ENCODE peak calls at places on chromosomes 7 and 10, in seven cellular contexts. I, E, B, S, C, M and Q are unnamed samples. For H3K4me1, the result is how much of the 10 kb centered on the place peaks cover.

GRCh38 chr7:151240942-151241754 is 7.3 kb downstream of the SMARCD3 start:
- DNase-seq in E (no peak), I (no peak), S (no peak), C (no peak), M (no peak), B (no peak), Q (no peak)

GRCh38 chr7:135957627-135958026 is 19.5 kb downstream of the MTPN start:
- DNase-seq in C (no peak), S (no peak), B (no peak), M (no peak), E (no peak), I (no peak), Q (peak)

GRCh38 chr10:30705086-30705624 is 75.6 kb upstream of the LYZL2 start:
- DNase-seq in S (no peak), B (no peak), E (no peak), I (no peak), M (no peak), C (no peak), Q (no peak)

GRCh38 chr7:93055543-93056107 is 62.2 kb downstream of the SAMD9 start:
- DNase-seq in C (no peak), B (no peak), I (no peak), E (peak), S (peak), M (peak), Q (peak)

GRCh38 chr7:27128776-27129728 is 1.5 kb downstream of the HOXA4 start:
- DNase-seq in S (no peak), B (no peak), C (no peak), I (peak), E (no peak), M (no peak), Q (no peak)

GRCh38 chr7:157576415-157576814 is 239.6 kb downstream of the DNAJB6 start:
- DNase-seq in M (no peak), S (no peak), E (no peak), I (no peak), B (no peak), C (no peak), Q (no peak)

GRCh38 chr7:66627151-66627681 is 1.5 kb upstream of the KCTD7 start:
- DNase-seq in C (no peak), M (peak), I (no peak), E (peak), B (no peak), S (peak), Q (no peak)

GRCh38 chr10:124349231-124349992 is 69.3 kb downstream of the OAT start:
- DNase-seq in M (no peak), E (no peak), B (no peak), I (no peak), C (peak), S (no peak), Q (no peak)

GRCh38 chr7:66146701-66147100 is 32.1 kb downstream of the CRCP start:
- DNase-seq in B (no peak), S (peak), M (no peak), C (no peak), E (peak), I (no peak), Q (no peak)

GRCh38 chr7:21690717-21691116 is 147.9 kb downstream of the DNAH11 start:
- DNase-seq in C (no peak), S (no peak), E (no peak), I (no peak), B (no peak), M (peak), Q (peak)

GRCh38 chr7:20598479-20599419 is 16.7 kb upstream of the ABCB5 start:
- DNase-seq in C (no peak), E (peak), S (peak), I (no peak), M (peak), B (peak), Q (peak)

GRCh38 chr10:76916536-76916935 is 721.1 kb downstream of the KCNMA1 start:
- DNase-seq in B (no peak), M (no peak), S (no peak), I (no peak), C (no peak), E (no peak), Q (no peak)

GRCh38 chr7:65967361-65968155 is 14.5 kb downstream of the GUSB start:
- DNase-seq in I (no peak), S (no peak), C (no peak), B (no peak), M (no peak), E (no peak), Q (no peak)

DNA sequence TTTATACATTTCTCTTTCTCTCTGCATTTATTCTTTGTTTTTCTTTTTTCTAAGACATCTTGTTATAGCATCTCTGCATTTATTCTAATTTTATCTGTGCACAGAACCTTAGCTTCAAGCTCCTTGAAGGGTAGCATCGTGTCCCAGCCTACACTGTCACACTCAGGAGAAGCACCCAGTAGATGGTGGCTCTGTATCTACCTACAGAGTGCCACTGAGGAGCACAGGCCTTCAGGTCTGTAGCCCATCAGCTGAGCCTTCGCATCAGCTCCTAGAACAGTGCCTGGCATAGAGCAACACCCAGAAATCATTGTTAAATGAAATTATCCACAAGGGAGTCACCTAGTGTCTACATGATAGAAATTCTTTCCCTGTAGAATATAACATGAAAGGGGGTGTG is 203.0 kb upstream of the KLF14 start:
- DNase-seq in E (no peak), S (no peak), C (no peak), B (no peak), I (no peak), M (no peak), Q (no peak)
- H3K4me1 ChIP-seq in E (under half), S (under half), C (under half), B (under half), I (under half), M (under half), Q (under half)

GRCh38 chr7:46809886-46810285 is 772.0 kb downstream of the TNS3 start:
- DNase-seq in S (no peak), E (no peak), M (peak), I (no peak), B (no peak), C (no peak), Q (no peak)
- H3K27ac ChIP-seq in S (no peak), E (no peak), M (no peak), I (no peak), B (no peak), C (no peak), Q (no peak)

GRCh38 chr7:90816511-90817142 is 220.5 kb downstream of the CDK14 start:
- DNase-seq in I (no peak), B (no peak), C (no peak), E (peak), S (peak), M (peak), Q (peak)
- H2BK5ac ChIP-seq in I (no peak), B (no peak), C (no peak), E (no peak), S (no peak), M (no peak), Q (no peak)

DNA sequence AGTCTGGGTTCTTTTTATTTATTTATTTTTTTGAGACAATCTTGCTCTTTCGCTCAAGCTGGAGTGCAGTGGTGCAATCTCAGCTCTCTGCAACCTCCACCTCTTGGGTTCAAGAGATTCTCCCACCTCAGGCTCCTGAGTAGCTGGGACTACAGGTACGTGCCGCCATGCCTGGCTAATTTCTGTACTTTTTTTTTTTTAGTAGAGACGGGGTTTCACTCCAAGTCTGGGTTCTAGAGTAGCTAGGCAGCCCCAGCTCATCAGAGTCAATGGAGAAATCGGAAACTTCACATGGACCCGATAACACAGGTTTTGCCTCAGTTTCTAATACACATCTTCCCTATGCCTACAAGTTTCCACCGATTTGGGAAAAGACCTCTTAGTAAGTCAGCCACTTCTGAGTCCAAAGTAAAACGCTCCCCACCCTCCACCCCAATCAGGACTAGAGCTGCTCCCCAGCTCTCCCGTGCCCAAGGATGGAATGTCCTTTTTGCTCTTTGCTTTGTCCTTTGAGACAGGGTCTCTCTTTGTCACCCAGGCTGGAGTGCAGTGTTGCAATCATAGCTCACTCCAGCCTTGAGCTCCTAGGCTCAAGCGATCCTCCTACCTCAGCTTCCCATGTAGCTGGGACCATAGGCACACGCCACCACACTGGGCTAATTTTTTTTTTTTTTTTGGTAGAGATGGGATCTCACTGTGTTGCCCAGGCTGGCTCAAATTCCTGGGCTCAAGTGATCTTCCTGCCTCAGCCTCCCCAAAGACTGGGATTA is 3.8 kb upstream of the SERPINE1 start:
- DNase-seq in E (no peak), C (no peak), B (no peak), M (peak), S (no peak), I (no peak), Q (no peak)
- H3K4me1 ChIP-seq in E (under half), C (under half), B (under half), M (under half), S (under half), I (under half), Q (under half)

DNA sequence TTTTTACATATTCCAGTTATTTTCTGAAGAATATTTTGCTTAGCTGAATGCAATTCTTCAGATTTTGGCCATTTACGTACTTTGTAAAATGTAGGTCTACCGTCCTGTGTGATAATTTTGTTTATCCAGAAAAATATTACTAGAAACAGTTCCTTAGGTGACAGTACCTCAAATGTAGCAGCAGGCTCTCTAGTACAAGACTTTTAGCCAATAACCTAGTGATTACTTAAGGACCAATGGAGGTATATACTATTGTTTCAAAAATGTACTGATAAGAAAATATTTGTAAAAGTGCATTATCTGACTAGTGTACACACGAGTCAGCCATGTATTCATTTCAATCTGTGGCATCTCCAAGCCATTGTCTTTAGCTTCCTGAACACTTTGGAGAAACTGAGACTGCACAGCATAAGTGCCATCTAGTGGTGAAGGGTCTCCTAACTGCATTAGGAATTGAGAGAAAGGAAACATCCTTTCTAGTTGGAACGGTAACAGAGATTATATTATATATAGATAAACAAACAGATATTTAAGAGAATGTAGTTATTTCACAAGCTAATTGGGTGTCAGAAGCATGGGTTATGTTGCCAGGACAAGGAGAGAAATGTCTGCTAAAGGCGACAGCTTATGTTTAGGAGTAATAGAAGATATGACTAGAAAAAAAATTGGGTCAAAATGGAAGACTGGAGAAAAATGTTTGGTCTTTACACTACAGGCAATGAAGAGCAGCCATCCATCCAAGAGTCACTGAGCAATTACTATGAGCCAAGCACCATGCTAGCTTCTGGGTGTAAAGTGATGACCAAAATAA is 23.7 kb downstream of the RTKN2 start:
- DNase-seq in S (peak), I (no peak), B (peak), M (peak), C (no peak), E (peak), Q (peak)
- H3K27ac ChIP-seq in S (peak), I (no peak), B (no peak), M (no peak), C (no peak), E (peak), Q (no peak)

DNA sequence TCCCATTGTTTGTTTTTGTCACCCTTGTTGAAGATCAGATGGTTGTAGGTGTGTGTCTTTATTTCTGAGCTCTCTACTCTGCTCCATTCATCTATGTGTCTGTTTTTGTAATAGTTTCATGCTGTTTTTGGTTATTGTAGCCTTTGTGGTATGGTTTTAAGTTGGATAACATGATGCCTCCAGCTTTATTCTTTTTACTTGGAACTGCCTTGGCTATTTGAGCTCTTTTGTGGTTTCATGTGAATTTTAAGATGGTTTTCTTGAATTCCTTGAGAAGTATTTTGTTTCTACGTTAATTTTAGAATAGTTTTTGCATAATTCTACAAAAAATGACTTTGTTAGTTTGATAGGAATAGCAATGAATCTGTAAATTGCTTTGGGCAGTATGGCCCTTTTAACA is 170.0 kb upstream of the IGFBP3 start:
- DNase-seq in S (no peak), B (no peak), M (no peak), I (no peak), C (no peak), E (no peak), Q (no peak)
- H2BK5ac ChIP-seq in S (no peak), B (no peak), M (no peak), I (no peak), C (no peak), E (no peak), Q (no peak)

DNA sequence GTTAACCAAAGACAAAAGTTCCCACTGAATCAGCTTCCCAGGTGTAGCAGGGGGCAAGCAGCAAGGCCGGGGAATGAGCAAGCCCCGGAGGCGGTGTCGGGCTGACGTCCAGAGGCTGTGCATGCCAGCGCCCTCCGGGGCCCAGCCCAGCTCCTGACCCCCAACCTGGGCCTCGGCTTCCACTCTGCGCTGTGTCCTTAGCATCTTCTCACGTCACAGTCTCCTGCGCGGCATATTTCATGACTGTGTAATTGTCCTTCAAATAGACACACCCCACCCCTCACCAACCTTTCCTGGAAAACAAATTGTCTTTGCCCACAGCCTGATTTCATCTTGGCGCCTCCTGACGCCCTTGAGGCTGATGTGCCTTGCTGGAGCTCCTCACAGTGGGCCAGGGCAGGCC is 133.5 kb downstream of the RGS10 start:
- DNase-seq in M (peak), S (peak), C (no peak), B (no peak), I (no peak), E (peak), Q (no peak)
- H3K4me1 ChIP-seq in M (under half), S (under half), C (under half), B (under half), I (under half), E (under half), Q (under half)

GRCh38 chr7:152899482-152900166 is 140.1 kb downstream of the ACTR3B start:
- DNase-seq in C (no peak), M (peak), I (no peak), E (no peak), S (no peak), B (no peak), Q (no peak)
- H3K27ac ChIP-seq in C (no peak), M (no peak), I (no peak), E (no peak), S (no peak), B (no peak), Q (no peak)

GRCh38 chr10:12103743-12104142 is 25.7 kb upstream of the SEC61A2 start:
- DNase-seq in S (no peak), B (no peak), E (no peak), C (no peak), M (no peak), I (no peak), Q (no peak)

DNA sequence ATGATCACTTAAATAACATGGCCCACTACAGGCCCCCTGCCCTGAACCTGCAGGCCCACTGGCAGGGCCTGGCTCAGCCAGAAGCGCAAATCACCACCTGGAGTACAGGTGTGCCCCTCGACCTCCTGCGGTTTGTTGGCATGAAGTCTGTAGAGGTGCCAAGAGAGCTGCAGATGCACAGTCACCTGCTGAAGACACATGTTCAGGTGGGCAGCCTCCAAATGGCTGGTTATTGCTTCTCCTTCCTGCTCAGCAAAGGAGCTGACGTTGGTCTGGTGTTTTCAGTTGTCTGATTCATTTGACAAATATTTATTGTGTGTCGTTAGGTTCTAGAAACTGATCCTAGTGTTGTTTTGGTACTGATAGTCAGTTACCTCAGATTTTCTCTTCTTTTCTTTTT is 29.0 kb downstream of the DHTKD1 start:
- DNase-seq in S (no peak), I (no peak), M (no peak), B (no peak), E (peak), C (no peak), Q (no peak)
- H2BK5ac ChIP-seq in S (no peak), I (no peak), M (no peak), B (no peak), E (no peak), C (no peak), Q (no peak)

GRCh38 chr10:71334228-71334791 is 15.3 kb downstream of the SLC29A3 start:
- DNase-seq in C (no peak), S (peak), M (peak), B (no peak), E (no peak), I (no peak), Q (no peak)
- H3K4me1 ChIP-seq in C (under half), S (under half), M (under half), B (under half), E (under half), I (under half), Q (under half)